ENCODE peak calls at places on chromosomes 4 and X, in six cellular contexts. E is posterior cingulate gyrus; B is effector memory CD8-positive, alpha-beta T cell; W is HCT116; J is C1 segment of cervical spinal cord; Y is central memory CD4-positive, alpha-beta T cell. X is an unnamed sample.

GRCh38 chrX:56811599-56811998 is 82.6 kb downstream of the NBDY start:
- DNase-seq in W (no peak), E (no peak), J (no peak), Y (no peak), B (no peak), X (no peak)

GRCh38 chr4:73704314-73705055 is 35.9 kb upstream of the CXCL8 start:
- DNase-seq in J (no peak), E (no peak), W (peak; percentile 82), B (no peak), Y (no peak), X (peak; percentile 89)

GRCh38 chr4:139819082-139819481 is 153.5 kb downstream of the MGST2 start:
- DNase-seq in W (no peak), Y (no peak), E (no peak), J (no peak), B (no peak), X (no peak)

GRCh38 chrX:39002466-39002865 is 201.2 kb downstream of the MID1IP1 start:
- DNase-seq in B (no peak), W (no peak), J (no peak), E (no peak), Y (no peak), X (no peak)

GRCh38 chr4:54959656-54960055 is 165.7 kb downstream of the KDR start:
- DNase-seq in W (no peak), B (no peak), E (no peak), J (no peak), Y (no peak), X (no peak)

GRCh38 chrX:109485470-109486340 is 3.8 kb upstream of the GUCY2F start:
- DNase-seq in Y (peak; percentile 55), J (no peak), E (peak; percentile 89), B (peak; percentile 44), W (peak; percentile 49), X (peak; percentile 60)

GRCh38 chr4:2907706-2908293 is 55.4 kb downstream of the NOP14 start:
- DNase-seq in J (no peak), B (no peak), Y (no peak), E (peak; percentile 61), W (no peak), X (no peak)

GRCh38 chr4:6783111-6783981 is 819 bp downstream of the KIAA0232 start:
- DNase-seq in J (peak; percentile 72), Y (peak; percentile 84), B (peak; percentile 78), W (peak; percentile 52), E (peak; percentile 99), X (peak; percentile 84)

GRCh38 chr4:151674804-151675290 is 86.0 kb downstream of the GATB start:
- DNase-seq in E (peak; percentile 95), W (no peak), Y (no peak), B (no peak), J (no peak), X (no peak)

GRCh38 chr4:113106076-113106475 is 56.6 kb downstream of the ANK2 start:
- DNase-seq in Y (no peak), E (no peak), J (no peak), W (peak; percentile 23), B (no peak), X (no peak)

GRCh38 chrX:44043496-44043895 is 70.3 kb upstream of the NDP start:
- DNase-seq in J (no peak), W (no peak), B (no peak), E (no peak), Y (no peak), X (peak; percentile 13)

GRCh38 chrX:120725874-120726273 is 96.0 kb upstream of the C1GALT1C1 start:
- DNase-seq in Y (no peak), W (no peak), E (no peak), J (no peak), B (no peak), X (no peak)

GRCh38 chrX:14406225-14406624 is 123.1 kb upstream of the GLRA2 start:
- DNase-seq in B (no peak), E (no peak), W (no peak), Y (no peak), J (no peak), X (no peak)

GRCh38 chrX:53398216-53398615 is 24.2 kb downstream of the SMC1A start:
- DNase-seq in E (no peak), W (no peak), Y (no peak), B (no peak), J (no peak), X (no peak)

GRCh38 chr4:25827897-25828296 is 34.9 kb downstream of the SEL1L3 start:
- DNase-seq in B (no peak), E (no peak), W (no peak), Y (no peak), J (no peak), X (no peak)

GRCh38 chrX:134753185-134754008 is 95.1 kb upstream of the PLAC1 start:
- DNase-seq in B (no peak), W (no peak), J (no peak), E (no peak), Y (no peak), X (no peak)

GRCh38 chr4:25865586-25865985 is 2.8 kb upstream of the SEL1L3 start:
- DNase-seq in W (peak; percentile 91), E (no peak), Y (no peak), B (no peak), J (no peak), X (peak; percentile 93)

GRCh38 chr4:159765402-159765801 is 662.5 kb downstream of the RAPGEF2 start:
- DNase-seq in J (no peak), Y (no peak), W (no peak), B (no peak), E (no peak), X (peak; percentile 8)

GRCh38 chrX:16484338-16484737 is 165.6 kb upstream of the S100G start:
- DNase-seq in E (no peak), B (no peak), J (no peak), W (peak; percentile 56), Y (peak; percentile 15), X (peak; percentile 20)

GRCh38 chrX:53824686-53825085 is 138.2 kb upstream of the HUWE1 start:
- DNase-seq in W (no peak), E (no peak), Y (no peak), J (no peak), B (no peak), X (no peak)

GRCh38 chr4:129095811-129096454 is at the start of gene C4orf33:
- DNase-seq in J (no peak), W (peak; percentile 62), Y (peak; percentile 70), E (peak; percentile 90), B (peak; percentile 65), X (peak; percentile 75)

GRCh38 chr4:8334786-8335460 is 65.4 kb downstream of the HTRA3 start:
- DNase-seq in Y (no peak), E (peak; percentile 7), B (no peak), J (no peak), W (no peak), X (no peak)

GRCh38 chrX:26138043-26138442 is at the start of gene MAGEB18:
- DNase-seq in W (no peak), Y (no peak), B (no peak), J (no peak), E (no peak), X (no peak)

GRCh38 chrX:48613502-48614160 is 16.3 kb downstream of the WDR13 start:
- DNase-seq in E (no peak), Y (no peak), J (no peak), W (no peak), B (no peak), X (no peak)

GRCh38 chr4:38223306-38223705 is 263.1 kb downstream of the PTTG2 start:
- DNase-seq in E (no peak), J (no peak), W (no peak), B (no peak), Y (no peak), X (no peak)

GRCh38 chr4:158811704-158812103 is 42.9 kb downstream of the FNIP2 start:
- DNase-seq in J (no peak), E (no peak), Y (no peak), B (no peak), W (no peak), X (peak; percentile 25)

GRCh38 chr4:35525192-35525978 is 718.9 kb downstream of the ARAP2 start:
- DNase-seq in B (no peak), J (no peak), E (peak; percentile 60), W (no peak), Y (no peak), X (no peak)

GRCh38 chr4:106522839-106523238 is 154.3 kb upstream of the GIMD1 start:
- DNase-seq in B (no peak), J (no peak), Y (no peak), E (no peak), W (no peak), X (no peak)

GRCh38 chr4:136731025-136731424 is 801.3 kb downstream of the PCDH18 start:
- DNase-seq in W (no peak), B (no peak), Y (no peak), J (no peak), E (no peak), X (no peak)

GRCh38 chrX:13494562-13494961 is 74.8 kb upstream of the EGFL6 start:
- DNase-seq in W (no peak), Y (no peak), J (no peak), B (no peak), E (no peak), X (no peak)

GRCh38 chr4:5139141-5139540 is 87.9 kb downstream of the STK32B start:
- DNase-seq in E (no peak), J (no peak), B (no peak), W (no peak), Y (no peak), X (no peak)